ENCODE peak calls at places on chromosome 3, in eight cellular contexts. Z is GM23248; C is BE2C; U is CD8-positive, alpha-beta T cell; X is sigmoid colon; R is aorta; D is small intestine; K is body of pancreas. E is an unnamed sample. For H3K4me1, the result is how much of the 10 kb centered on the place peaks cover.

GRCh38 chr3:66715806-66716205 is 215.0 kb upstream of the LRIG1 start:
- DNase-seq in K (no peak), U (no peak), R (no peak), X (no peak), D (no peak), Z (no peak), C (no peak), E (no peak)

GRCh38 chr3:107024481-107025153 is 352.6 kb upstream of the CCDC54 start:
- DNase-seq in K (peak), X (no peak), D (no peak), R (no peak), C (peak), Z (peak), U (no peak), E (no peak)

GRCh38 chr3:191412764-191413163 is 48.2 kb upstream of the PYDC2 start:
- DNase-seq in K (no peak), Z (peak), D (no peak), R (no peak), X (no peak), C (no peak), U (no peak), E (no peak)

GRCh38 chr3:134462236-134463059 is 23.3 kb downstream of the ANAPC13 start:
- DNase-seq in Z (peak), U (no peak), R (no peak), X (no peak), D (no peak), K (no peak), C (no peak), E (no peak)

GRCh38 chr3:112531358-112531781 is 30.4 kb downstream of the ATG3 start:
- DNase-seq in X (no peak), R (no peak), D (peak), C (no peak), U (no peak), K (no peak), Z (peak), E (no peak)

GRCh38 chr3:16132926-16133325 is 41.6 kb upstream of the GALNT15 start:
- DNase-seq in D (no peak), C (no peak), U (no peak), Z (peak), X (no peak), R (no peak), K (no peak), E (no peak)

GRCh38 chr3:71652786-71653419 is 69.4 kb upstream of the FOXP1 start:
- DNase-seq in Z (peak), U (no peak), K (peak), C (peak), X (peak), D (peak), R (peak), E (no peak)

GRCh38 chr3:50609071-50609742 is 2.4 kb downstream of the CISH start:
- DNase-seq in C (no peak), D (no peak), K (no peak), Z (no peak), X (no peak), U (no peak), R (no peak), E (no peak)

GRCh38 chr3:65617787-65618186 is 420.9 kb downstream of the MAGI1 start:
- DNase-seq in R (no peak), C (peak), K (no peak), Z (no peak), X (no peak), D (no peak), U (no peak), E (no peak)

GRCh38 chr3:15329058-15330005 is 3.1 kb downstream of the SH3BP5 start:
- DNase-seq in D (no peak), R (no peak), K (no peak), X (peak), Z (peak), U (no peak), C (no peak), E (no peak)

GRCh38 chr3:125990253-125990970 is 21.4 kb downstream of the ROPN1B start:
- DNase-seq in R (peak), Z (peak), C (peak), U (peak), D (peak), K (peak), X (peak), E (peak)

DNA sequence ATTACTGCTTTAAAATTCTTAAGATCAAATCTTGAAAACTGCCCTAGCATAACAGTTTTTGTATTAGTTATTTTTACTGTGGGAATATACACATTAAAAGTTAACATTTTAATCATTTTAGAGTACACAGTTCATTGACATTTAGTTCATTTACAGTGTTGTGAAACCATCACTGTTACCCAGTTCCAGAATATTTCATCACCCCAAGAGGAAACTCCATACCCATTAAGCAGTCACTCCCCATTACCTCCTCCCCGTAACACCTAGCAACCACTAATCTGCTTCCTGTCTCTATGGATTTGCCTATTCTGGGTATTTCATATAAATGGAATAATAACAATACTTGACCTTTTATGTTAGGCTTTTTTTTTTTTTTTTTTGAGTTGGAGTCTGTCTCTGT is 164.1 kb upstream of the LRRFIP2 start:
- DNase-seq in K (no peak), D (no peak), R (no peak), X (no peak), Z (peak), U (no peak), C (no peak), E (no peak)
- H3K4me1 ChIP-seq in K (under half), D (under half), R (under half), X (under half), Z (under half), U (under half), C (under half), E (under half)

DNA sequence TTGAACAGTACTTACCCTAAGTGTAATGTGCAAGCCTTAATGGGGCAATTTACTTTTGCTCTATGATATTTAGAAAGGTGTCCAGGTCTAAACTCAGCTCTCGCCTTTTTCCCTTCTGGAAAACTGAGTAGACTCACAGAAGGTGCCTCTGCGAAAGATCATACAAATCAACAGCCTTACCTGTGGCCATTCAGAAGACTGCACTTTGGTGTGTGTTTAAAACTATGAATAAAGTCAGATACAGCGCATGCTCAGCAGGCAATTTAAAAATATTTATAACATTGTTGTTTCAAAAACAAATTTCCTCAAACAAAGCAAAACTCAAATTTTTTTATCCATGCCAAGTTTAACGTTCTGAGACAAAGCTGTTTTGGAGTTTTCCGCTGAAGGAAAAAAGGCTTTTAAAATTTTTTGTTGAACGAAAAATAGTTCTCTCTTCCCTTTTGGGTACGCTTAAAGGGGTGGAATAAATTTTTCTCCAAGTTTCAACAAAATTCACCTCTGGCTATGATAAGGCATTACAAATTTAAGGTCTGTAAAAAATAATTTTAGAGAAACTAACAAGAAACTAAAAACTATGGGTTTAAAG is 156.3 kb downstream of the TIGIT start:
- DNase-seq in U (no peak), X (no peak), D (no peak), Z (no peak), K (no peak), R (no peak), C (no peak), E (no peak)
- H3K4me1 ChIP-seq in U (under half), X (under half), D (under half), Z (under half), K (under half), R (under half), C (under half), E (under half)

GRCh38 chr3:181618260-181618659 is 93.5 kb upstream of the SOX2 start:
- DNase-seq in C (no peak), Z (no peak), R (no peak), K (no peak), X (no peak), U (no peak), D (no peak), E (no peak)
- H3K4me1 ChIP-seq in C (under half), Z (under half), R (under half), K (under half), X (under half), U (under half), D (under half), E (under half)

DNA sequence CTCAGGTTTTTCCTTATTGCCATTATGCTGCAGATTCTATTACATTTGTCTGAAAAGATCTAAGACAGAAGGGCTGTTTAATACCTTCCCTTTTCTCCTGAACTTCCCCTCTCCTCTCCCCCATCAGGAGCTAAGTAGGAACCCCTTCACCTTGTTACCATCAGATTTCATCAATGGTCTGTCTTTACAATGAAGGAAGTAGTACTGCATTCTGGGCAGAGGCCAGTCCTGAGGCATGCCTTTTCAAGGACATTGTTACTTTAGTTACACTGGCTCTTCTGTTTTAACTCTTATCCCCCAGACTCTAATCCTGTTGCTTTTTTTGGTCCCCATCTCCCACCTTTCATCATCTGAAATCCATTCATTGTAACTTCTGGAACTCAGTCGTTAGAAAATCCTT is 8.1 kb downstream of the CTNNB1 start:
- DNase-seq in D (no peak), K (peak), R (no peak), Z (no peak), U (no peak), C (no peak), X (no peak), E (no peak)
- H3K4me1 ChIP-seq in D (under half), K (half or more), R (under half), Z (under half), U (half or more), C (under half), X (half or more), E (half or more)

GRCh38 chr3:172174396-172175253 is 135.2 kb downstream of the FNDC3B start:
- DNase-seq in C (peak), R (no peak), U (no peak), K (no peak), Z (no peak), D (no peak), X (no peak), E (no peak)
- H3K4me1 ChIP-seq in C (under half), R (under half), U (under half), K (under half), Z (under half), D (under half), X (half or more), E (under half)

GRCh38 chr3:181712190-181712504 is 422 bp downstream of the SOX2 start:
- DNase-seq in Z (no peak), U (no peak), R (no peak), C (no peak), D (no peak), K (no peak), X (no peak), E (no peak)
- H3K4me1 ChIP-seq in Z (under half), U (under half), R (under half), C (under half), D (under half), K (under half), X (under half), E (under half)

GRCh38 chr3:143265501-143266070 is 146.0 kb downstream of the CHST2 start:
- DNase-seq in U (no peak), R (no peak), K (no peak), D (no peak), X (no peak), C (no peak), Z (no peak), E (no peak)
- H3K4me1 ChIP-seq in U (under half), R (under half), K (under half), D (under half), X (under half), C (under half), Z (under half), E (under half)

E was measured in suprapubic skin.